ENCODE peak calls at places on chromosome 4, in seven cellular contexts. I is HT1080; E is GDM1; K is stimulated activated CD4-positive, alpha-beta T cell treated with anti-CD3 and anti-CD28 coated beads, TNF-alpha, amount 100 ng/mL, for 48 hours; Z is cardiac fibroblast; O is activated CD4-positive, alpha-beta T cell treated with anti-CD3 and anti-CD28 coated beads, Interleukin-2, amount 10 ng/mL, durations not matched to agents 7 days and 5 days; U is WERI-Rb-1. V is an unnamed sample.

GRCh38 chr4:166502660-166503059 is 629.6 kb downstream of the TLL1 start:
- DNase-seq in Z (no peak), K (no peak), U (no peak), I (no peak), O (no peak), E (no peak), V (no peak)

GRCh38 chr4:5888222-5888701 is 4.6 kb downstream of the CRMP1 start:
- DNase-seq in I (no peak), O (no peak), U (peak), K (no peak), Z (no peak), E (no peak), V (peak)

GRCh38 chr4:176845636-176846035 is 52.9 kb upstream of the VEGFC start:
- DNase-seq in I (no peak), Z (no peak), U (no peak), O (no peak), E (no peak), K (no peak), V (no peak)

GRCh38 chr4:182533948-182534347 is 290.7 kb downstream of the TENM3 start:
- DNase-seq in U (no peak), I (peak), E (no peak), O (no peak), K (no peak), Z (peak), V (no peak)

GRCh38 chr4:110681381-110681780 is 58.5 kb upstream of the PITX2 start:
- DNase-seq in I (no peak), Z (peak), O (no peak), U (no peak), K (no peak), E (no peak), V (no peak)

GRCh38 chr4:151087467-151087866 is 12.0 kb upstream of the RPS3A start:
- DNase-seq in O (no peak), Z (no peak), I (no peak), U (no peak), E (no peak), K (no peak), V (no peak)

GRCh38 chr4:106017975-106018374 is 122.7 kb downstream of the NPNT start:
- DNase-seq in I (no peak), O (no peak), Z (no peak), K (no peak), E (no peak), U (no peak), V (no peak)

GRCh38 chr4:160180206-160180605 is 1077.3 kb downstream of the RAPGEF2 start:
- DNase-seq in U (no peak), O (no peak), E (no peak), I (peak), K (no peak), Z (no peak), V (peak)

GRCh38 chr4:38381788-38382187 is 282.2 kb upstream of the KLF3 start:
- DNase-seq in U (no peak), O (no peak), I (no peak), K (no peak), E (no peak), Z (no peak), V (no peak)

GRCh38 chr4:170025523-170026252 is 507 bp downstream of the MFAP3L start:
- DNase-seq in U (peak), O (no peak), E (no peak), I (no peak), Z (peak), K (no peak), V (no peak)

GRCh38 chr4:62544428-62544827 is 1344.3 kb downstream of the ADGRL3 start:
- DNase-seq in O (no peak), E (no peak), Z (peak), K (no peak), U (no peak), I (peak), V (no peak)

V was measured in A172.